ENCODE peak calls at places on chromosome 11, in nine cellular contexts. C is germinal center; F is stimulated activated naive CD8-positive, alpha-beta T cell treated with anti-CD3 and anti-CD28 coated beads, Interleukin-15, amount 100 ng/mL, for 72 hours; G is renal cortical epithelial cell; O is NCI-H446; V is activated CD4-positive, alpha-beta T cell treated with anti-CD3 and anti-CD28 coated beads, Interleukin-2, amount 50 U/mL, for 1 hour; I is PC-3; A is small intestine; T is stimulated activated CD4-positive, alpha-beta T cell treated with anti-CD3 and anti-CD28 coated beads, TNF-alpha, amount 100 ng/mL, for 48 hours. K is an unnamed sample.

GRCh38 chr11:77047007-77047927 is 13.1 kb downstream of the B3GNT6 start:
- DNase-seq in C (peak), V (peak), I (peak), O (peak), G (peak), A (peak), T (peak), F (peak), K (peak)

GRCh38 chr11:112174789-112175595 is at the start of gene BCO2:
- DNase-seq in V (peak), T (peak), O (no peak), C (peak), I (peak), F (peak), G (peak), A (peak), K (peak)

GRCh38 chr11:26580929-26581328 is 8.9 kb upstream of the MUC15 start:
- DNase-seq in I (peak), V (no peak), C (no peak), A (no peak), G (peak), T (no peak), O (no peak), F (no peak), K (no peak)

GRCh38 chr11:101996106-101996505 is 51.1 kb upstream of the CFAP300 start:
- DNase-seq in O (no peak), A (no peak), F (no peak), V (no peak), T (no peak), C (no peak), G (peak), I (no peak), K (no peak)

GRCh38 chr11:122803306-122803705 is 35.0 kb upstream of the CRTAM start:
- DNase-seq in A (no peak), T (no peak), V (no peak), C (no peak), O (no peak), G (peak), I (peak), F (no peak), K (no peak)

GRCh38 chr11:117625237-117625636 is 171.8 kb downstream of the DSCAML1 start:
- DNase-seq in O (no peak), A (peak), I (no peak), V (no peak), G (peak), F (no peak), C (no peak), T (no peak), K (no peak)

GRCh38 chr11:110098645-110099044 is 5.5 kb downstream of the ZC3H12C start:
- DNase-seq in T (no peak), C (no peak), V (no peak), G (peak), O (no peak), F (no peak), I (peak), A (no peak), K (no peak)

GRCh38 chr11:116648229-116649174 is 124.3 kb downstream of the BUD13 start:
- DNase-seq in F (no peak), G (no peak), T (no peak), V (no peak), O (no peak), I (no peak), C (no peak), A (no peak), K (no peak)

GRCh38 chr11:73671701-73672100 is 25.3 kb downstream of the PLEKHB1 start:
- DNase-seq in G (no peak), V (no peak), C (no peak), A (no peak), T (no peak), I (no peak), F (no peak), O (no peak), K (no peak)

GRCh38 chr11:42521994-42522393 is 789.8 kb upstream of the API5 start:
- DNase-seq in G (no peak), V (no peak), C (no peak), A (no peak), I (peak), T (no peak), O (no peak), F (no peak), K (no peak)

GRCh38 chr11:90113541-90113940 is 20.9 kb upstream of the NAALAD2 start:
- DNase-seq in A (no peak), C (no peak), T (no peak), O (no peak), I (peak), V (no peak), F (no peak), G (peak), K (no peak)

GRCh38 chr11:61332266-61332822 is 561 bp downstream of the DDB1 start:
- DNase-seq in C (peak), T (no peak), A (peak), O (no peak), F (no peak), V (no peak), G (peak), I (peak), K (no peak)

GRCh38 chr11:134139873-134140331 is 71.0 kb downstream of the JAM3 start:
- DNase-seq in A (peak), O (peak), T (peak), G (peak), I (peak), F (peak), C (peak), V (peak), K (no peak)

GRCh38 chr11:22461626-22462025 is 123.4 kb downstream of the SLC17A6 start:
- DNase-seq in C (no peak), I (no peak), O (no peak), V (no peak), F (no peak), T (no peak), G (no peak), A (no peak), K (no peak)

GRCh38 chr11:13928566-13929251 is 33.8 kb upstream of the SPON1 start:
- DNase-seq in I (peak), O (no peak), G (peak), A (peak), V (no peak), C (no peak), T (no peak), F (no peak), K (no peak)

GRCh38 chr11:24637520-24637919 is 140.7 kb downstream of the LUZP2 start:
- DNase-seq in T (no peak), A (no peak), I (peak), G (no peak), V (no peak), O (no peak), F (no peak), C (no peak), K (no peak)

GRCh38 chr11:73252577-73253191 is 19.5 kb upstream of the P2RY6 start:
- DNase-seq in T (no peak), F (peak), A (no peak), O (peak), G (no peak), V (no peak), I (peak), C (no peak), K (no peak)

GRCh38 chr11:2791521-2792375 is 92.0 kb upstream of the KCNQ1OT1 start:
- DNase-seq in G (no peak), A (no peak), F (peak), T (no peak), C (no peak), I (no peak), O (no peak), V (peak), K (no peak)

GRCh38 chr11:47328449-47329390 is 23.8 kb downstream of the MYBPC3 start:
- DNase-seq in O (no peak), C (peak), A (no peak), I (no peak), G (no peak), T (no peak), F (no peak), V (no peak), K (no peak)

GRCh38 chr11:116073854-116074837 is 569.9 kb upstream of the CADM1 start:
- DNase-seq in I (no peak), A (peak), T (no peak), F (no peak), V (no peak), C (no peak), G (peak), O (no peak), K (no peak)

GRCh38 chr11:30471244-30471643 is 114.9 kb downstream of the MPPED2 start:
- DNase-seq in I (no peak), C (no peak), T (no peak), V (no peak), G (no peak), F (no peak), A (no peak), O (no peak), K (no peak)

GRCh38 chr11:548700-549603 is 11.6 kb downstream of the LMNTD2 start:
- DNase-seq in V (no peak), F (no peak), T (no peak), I (no peak), G (peak), A (no peak), O (no peak), C (no peak), K (no peak)

GRCh38 chr11:45048870-45049825 is 97.3 kb upstream of the PRDM11 start:
- DNase-seq in G (no peak), C (no peak), F (no peak), I (no peak), A (no peak), T (no peak), O (peak), V (no peak), K (no peak)

GRCh38 chr11:11215944-11216343 is 137.1 kb downstream of the CSNK2A3 start:
- DNase-seq in V (no peak), I (no peak), O (no peak), G (no peak), T (no peak), F (no peak), C (no peak), A (no peak), K (no peak)

GRCh38 chr11:1779806-1780699 is 16.3 kb upstream of the CTSD start:
- DNase-seq in A (no peak), I (no peak), G (no peak), C (no peak), O (no peak), T (no peak), V (no peak), F (no peak), K (no peak)

GRCh38 chr11:65445101-65445603 is 22.6 kb downstream of the NEAT1 start:
- DNase-seq in V (no peak), T (no peak), F (no peak), O (no peak), C (no peak), G (peak), A (peak), I (peak), K (no peak)

GRCh38 chr11:75301602-75302345 is 49.7 kb downstream of the ARRB1 start:
- DNase-seq in T (no peak), F (no peak), C (no peak), G (no peak), O (no peak), A (peak), I (no peak), V (no peak), K (no peak)

GRCh38 chr11:101458161-101458560 is 125.6 kb downstream of the TRPC6 start:
- DNase-seq in T (no peak), I (peak), V (no peak), O (no peak), A (no peak), F (no peak), G (peak), C (no peak), K (no peak)

GRCh38 chr11:693415-693831 is 1.6 kb downstream of the DEAF1 start:
- DNase-seq in T (no peak), A (no peak), O (no peak), V (no peak), G (no peak), I (peak), C (no peak), F (no peak), K (no peak)

GRCh38 chr11:28938091-28938490 is 829.9 kb downstream of the METTL15 start:
- DNase-seq in T (no peak), O (no peak), A (no peak), F (no peak), G (no peak), V (no peak), C (no peak), I (peak), K (no peak)

GRCh38 chr11:1853376-1854131 is 670 bp downstream of the LSP1 start:
- DNase-seq in O (no peak), G (no peak), I (no peak), V (no peak), F (peak), A (no peak), C (peak), T (no peak), K (no peak)